ENCODE peak calls at places on chromosomes 11 and 22, in six cellular contexts. A is sigmoid colon, H is GM23338, N is fibroblast of mammary gland, Q is dorsolateral prefrontal cortex, J is A549. R is an unnamed sample.

GRCh38 chr11:95134491-95134890 is 44.8 kb downstream of the ENDOD1 start:
- DNase-seq in A (no peak), H (no peak), N (peak), Q (peak), J (no peak), R (peak)

GRCh38 chr22:27318516-27318915 is 483.0 kb downstream of the MN1 start:
- DNase-seq in A (no peak), H (peak), N (peak), Q (no peak), J (no peak), R (peak)

GRCh38 chr11:78080084-78080817 is 589 bp upstream of the NDUFC2 start:
- DNase-seq in A (no peak), H (peak), N (no peak), Q (no peak), J (no peak), R (no peak)

GRCh38 chr11:10414659-10415058 is 40.4 kb upstream of the AMPD3 start:
- DNase-seq in A (peak), H (peak), N (peak), Q (peak), J (no peak), R (no peak)

GRCh38 chr11:78742430-78742829 is 167.8 kb upstream of the NARS2 start:
- DNase-seq in A (no peak), H (no peak), N (peak), Q (no peak), J (no peak), R (no peak)

GRCh38 chr11:63841554-63841953 is 2.6 kb downstream of the MARK2 start:
- DNase-seq in A (no peak), H (peak), N (no peak), Q (no peak), J (no peak), R (peak)

GRCh38 chr11:68498903-68499883 is 38.6 kb downstream of the PPP6R3 start:
- DNase-seq in A (no peak), H (no peak), N (no peak), Q (no peak), J (no peak), R (no peak)

GRCh38 chr11:108093128-108093904 is 28.1 kb upstream of the ACAT1 start:
- DNase-seq in A (no peak), H (no peak), N (peak), Q (no peak), J (no peak), R (peak)

GRCh38 chr11:12526789-12527188 is 147.4 kb upstream of the TEAD1 start:
- DNase-seq in A (no peak), H (no peak), N (peak), Q (no peak), J (no peak), R (peak)

GRCh38 chr22:25357056-25357455 is 137.6 kb downstream of the CRYBB2 start:
- DNase-seq in A (peak), H (no peak), N (no peak), Q (peak), J (no peak), R (no peak)

GRCh38 chr22:26374645-26375044 is 54.4 kb upstream of the ASPHD2 start:
- DNase-seq in A (no peak), H (no peak), N (no peak), Q (no peak), J (no peak), R (no peak)

GRCh38 chr11:26348776-26349175 is 16.8 kb downstream of the ANO3 start:
- DNase-seq in A (no peak), H (no peak), N (peak), Q (no peak), J (no peak), R (no peak)

GRCh38 chr11:67389477-67389876 is 2.3 kb upstream of the RAD9A start:
- DNase-seq in A (no peak), H (peak), N (no peak), Q (no peak), J (peak), R (no peak)

GRCh38 chr11:28619870-28620540 is 511.8 kb downstream of the METTL15 start:
- DNase-seq in A (no peak), H (no peak), N (peak), Q (no peak), J (peak), R (peak)

GRCh38 chr11:27059431-27059830 is 18.8 kb downstream of the BBOX1 start:
- DNase-seq in A (no peak), H (no peak), N (no peak), Q (no peak), J (no peak), R (no peak)

GRCh38 chr11:27497284-27497866 is 9.2 kb downstream of the LIN7C start:
- DNase-seq in A (no peak), H (peak), N (peak), Q (no peak), J (no peak), R (peak)

GRCh38 chr11:71192629-71193028 is 59.7 kb downstream of the SHANK2 start:
- DNase-seq in A (no peak), H (no peak), N (no peak), Q (no peak), J (no peak), R (no peak)

GRCh38 chr11:87232320-87232719 is 194.6 kb downstream of the TMEM135 start:
- DNase-seq in A (no peak), H (no peak), N (no peak), Q (no peak), J (no peak), R (no peak)

GRCh38 chr11:105507496-105508254 is 102.2 kb upstream of the GRIA4 start:
- DNase-seq in A (no peak), H (no peak), N (no peak), Q (no peak), J (no peak), R (no peak)

GRCh38 chr22:26606611-26607010 is 11.2 kb downstream of the CRYBB1 start:
- DNase-seq in A (no peak), H (no peak), N (peak), Q (no peak), J (peak), R (peak)

GRCh38 chr22:40313007-40313406 is 33.3 kb upstream of the ADSL start:
- DNase-seq in A (no peak), H (no peak), N (peak), Q (no peak), J (no peak), R (no peak)

GRCh38 chr11:11988099-11988651 is 20.3 kb downstream of the DKK3 start:
- DNase-seq in A (peak), H (no peak), N (peak), Q (no peak), J (no peak), R (peak)

GRCh38 chr11:101269990-101270660 is 140.5 kb upstream of the PGR start:
- DNase-seq in A (no peak), H (no peak), N (no peak), Q (no peak), J (no peak), R (no peak)

GRCh38 chr11:78399136-78399535 is 18.5 kb downstream of the GAB2 start:
- DNase-seq in A (no peak), H (peak), N (no peak), Q (no peak), J (no peak), R (no peak)

GRCh38 chr11:121754603-121755002 is 301.8 kb upstream of the SORL1-AS1 start:
- DNase-seq in A (peak), H (no peak), N (peak), Q (no peak), J (no peak), R (no peak)

GRCh38 chr22:42959472-42960145 is 55.3 kb downstream of the PACSIN2 start:
- DNase-seq in A (peak), H (peak), N (peak), Q (no peak), J (peak), R (peak)

GRCh38 chr11:65298655-65299179 is 15.9 kb upstream of the CDC42EP2 start:
- DNase-seq in A (peak), H (no peak), N (peak), Q (peak), J (no peak), R (peak)

GRCh38 chr22:37768273-37768672 is 39.5 kb upstream of the GCAT start:
- DNase-seq in A (no peak), H (peak), N (no peak), Q (no peak), J (no peak), R (no peak)
- TF ChIP-seq CTCF in A (no peak), H (peak), N (peak), Q (no peak), J (no peak), R (peak)

GRCh38 chr11:111069076-111069475 is 176.4 kb upstream of the POU2AF2 start:
- DNase-seq in A (no peak), H (peak), N (peak), Q (no peak), J (no peak), R (peak)

GRCh38 chr11:111066861-111067260 is 178.7 kb upstream of the POU2AF2 start:
- DNase-seq in A (no peak), H (no peak), N (no peak), Q (no peak), J (no peak), R (no peak)

GRCh38 chr11:111063711-111064110 is 181.8 kb upstream of the POU2AF2 start:
- DNase-seq in A (no peak), H (no peak), N (peak), Q (no peak), J (no peak), R (no peak)

GRCh38 chr11:111064118-111064517 is 181.4 kb upstream of the POU2AF2 start:
- DNase-seq in A (no peak), H (no peak), N (peak), Q (no peak), J (no peak), R (peak)

GRCh38 chr11:111067994-111068393 is 177.5 kb upstream of the POU2AF2 start:
- DNase-seq in A (no peak), H (no peak), N (no peak), Q (no peak), J (no peak), R (no peak)
- TF ChIP-seq CTCF in A (no peak), H (no peak), N (no peak), Q (no peak), J (no peak), R (no peak)

GRCh38 chr11:72724851-72725730 is 27.1 kb downstream of the ARAP1 start:
- DNase-seq in A (peak), H (peak), N (peak), Q (peak), J (peak), R (peak)

GRCh38 chr11:72725731-72726042 is 26.5 kb downstream of the ARAP1 start:
- DNase-seq in A (no peak), H (no peak), N (no peak), Q (no peak), J (no peak), R (no peak)

GRCh38 chr11:72730243-72730642 is 22.0 kb downstream of the ARAP1 start:
- DNase-seq in A (no peak), H (peak), N (no peak), Q (no peak), J (no peak), R (no peak)

GRCh38 chr11:72726266-72727220 is 25.7 kb downstream of the ARAP1 start:
- DNase-seq in A (no peak), H (no peak), N (no peak), Q (no peak), J (no peak), R (no peak)

DNA sequence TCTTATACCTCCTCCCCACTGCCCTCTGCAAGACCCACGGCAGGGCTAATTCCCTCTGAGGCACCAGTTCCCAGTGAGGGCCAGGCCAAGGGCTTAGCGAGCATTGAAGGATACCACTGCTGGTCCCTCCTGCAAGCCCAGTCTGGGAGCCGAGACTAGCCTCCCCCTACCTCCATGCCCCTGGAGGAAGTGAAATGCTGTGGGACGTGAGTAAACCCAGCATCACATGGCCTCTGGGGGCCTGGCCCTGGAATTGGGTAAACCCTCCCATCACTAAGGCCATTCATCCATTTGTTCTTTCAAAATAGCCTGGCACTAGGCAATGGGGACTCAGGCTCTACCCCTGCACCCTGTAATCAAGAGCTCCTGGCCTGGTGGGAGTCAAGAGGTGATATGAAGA is 24.7 kb downstream of the ARAP1 start:
- DNase-seq in A (no peak), H (no peak), N (peak), Q (no peak), J (no peak), R (no peak)
- TF ChIP-seq CTCF in A (no peak), H (no peak), N (no peak), Q (no peak), J (no peak), R (no peak)

GRCh38 chr11:61118406-61118805 is 16.1 kb downstream of the CD5 start:
- DNase-seq in A (no peak), H (no peak), N (no peak), Q (no peak), J (no peak), R (no peak)

GRCh38 chr11:61119055-61119454 is 16.8 kb downstream of the CD5 start:
- DNase-seq in A (no peak), H (no peak), N (no peak), Q (no peak), J (no peak), R (no peak)

GRCh38 chr11:61119571-61119970 is 17.3 kb downstream of the CD5 start:
- DNase-seq in A (no peak), H (no peak), N (no peak), Q (no peak), J (no peak), R (no peak)

GRCh38 chr11:61116426-61117214 is 14.3 kb downstream of the CD5 start:
- DNase-seq in A (no peak), H (no peak), N (no peak), Q (no peak), J (no peak), R (no peak)

GRCh38 chr11:61118004-61118403 is 15.7 kb downstream of the CD5 start:
- DNase-seq in A (no peak), H (no peak), N (no peak), Q (no peak), J (no peak), R (no peak)
- TF ChIP-seq CTCF in A (no peak), H (no peak), N (no peak), Q (no peak), J (no peak), R (no peak)

GRCh38 chr22:38744981-38745380 is 10.8 kb downstream of the SUN2 start:
- DNase-seq in A (no peak), H (no peak), N (peak), Q (no peak), J (no peak), R (no peak)
- TF ChIP-seq CTCF in A (no peak), H (no peak), N (no peak), Q (no peak), J (no peak), R (no peak)

GRCh38 chr11:46896719-46897406 is 21.5 kb downstream of the LRP4 start:
- DNase-seq in A (no peak), H (peak), N (peak), Q (no peak), J (peak), R (peak)
- TF ChIP-seq CTCF in A (no peak), H (peak), N (peak), Q (peak), J (peak), R (peak)

DNA sequence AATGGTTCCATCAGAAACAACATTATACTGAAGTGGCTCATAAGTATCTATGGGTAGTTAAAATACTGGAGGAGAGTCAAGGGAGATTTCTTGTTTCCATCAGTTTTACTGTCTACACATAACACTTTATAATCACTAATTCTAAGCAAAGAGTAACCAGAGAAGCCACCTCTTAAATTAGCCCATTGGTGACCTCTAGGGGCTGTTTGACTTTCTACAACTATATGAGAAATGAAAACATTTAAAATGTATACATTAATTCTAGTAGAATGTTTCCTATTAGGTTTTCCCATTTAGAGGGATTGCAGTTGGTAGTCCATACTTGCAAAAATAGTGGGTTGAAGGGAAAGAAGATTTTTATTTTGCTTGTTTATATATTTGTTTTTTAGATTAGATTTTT is 504.3 kb downstream of the FAM181B start:
- DNase-seq in A (no peak), H (peak), N (peak), Q (no peak), J (no peak), R (no peak)
- TF ChIP-seq CTCF in A (no peak), H (peak), N (peak), Q (peak), J (peak), R (peak)

R was measured in HFFc6.